ENCODE peak calls at places on chromosomes 7 and 10, in four cellular contexts. W is uterus; X is NT2/D1; J is CD8-positive, alpha-beta memory T cell. E is an unnamed sample.

GRCh38 chr7:103343758-103344452 is 662 bp downstream of the DNAJC2 start:
- DNase-seq in W (peak; percentile 15), X (no peak), J (peak; percentile 14), E (no peak)

GRCh38 chr10:80187465-80188409 is 17.6 kb downstream of the ANXA11 start:
- DNase-seq in W (no peak), X (no peak), J (peak; percentile 68), E (peak; percentile 62)

GRCh38 chr7:135248546-135248945 is 14.9 kb downstream of the STRA8 start:
- DNase-seq in W (no peak), X (no peak), J (no peak), E (no peak)

GRCh38 chr7:69577221-69577620 is 21.1 kb upstream of the AUTS2 start:
- DNase-seq in W (no peak), X (no peak), J (no peak), E (no peak)

GRCh38 chr10:61136151-61136550 is 192.2 kb upstream of the RHOBTB1 start:
- DNase-seq in W (no peak), X (no peak), J (no peak), E (no peak)

GRCh38 chr10:118595064-118595420 is 406 bp downstream of the PRLHR start:
- DNase-seq in W (no peak), X (no peak), J (no peak), E (no peak)

GRCh38 chr7:38393874-38394273 is 120.4 kb upstream of the TARP start:
- DNase-seq in W (no peak), X (no peak), J (no peak), E (no peak)

GRCh38 chr7:95209276-95209675 is 115.1 kb downstream of the PON1 start:
- DNase-seq in W (no peak), X (no peak), J (no peak), E (no peak)

GRCh38 chr7:97025983-97026704 is 1.5 kb upstream of the DLX5 start:
- DNase-seq in W (no peak), X (no peak), J (no peak), E (peak; percentile 48)

GRCh38 chr7:74464931-74465906 is 11.5 kb downstream of the GTF2IRD1 start:
- DNase-seq in W (no peak), X (no peak), J (no peak), E (peak; percentile 81)

GRCh38 chr10:121244791-121245190 is 353.5 kb downstream of the FGFR2 start:
- DNase-seq in W (no peak), X (no peak), J (no peak), E (no peak)

GRCh38 chr10:118332948-118333710 is 9.0 kb downstream of the FAM204A start:
- DNase-seq in W (no peak), X (no peak), J (no peak), E (no peak)

GRCh38 chr7:94980418-94981142 is 73.2 kb downstream of the PPP1R9A start:
- DNase-seq in W (no peak), X (no peak), J (no peak), E (no peak)

GRCh38 chr7:131196808-131197207 is 130.9 kb upstream of the MKLN1 start:
- DNase-seq in W (no peak), X (no peak), J (no peak), E (no peak)

GRCh38 chr10:63707254-63707910 is 186.2 kb downstream of the REEP3 start:
- DNase-seq in W (no peak), X (no peak), J (no peak), E (no peak)

GRCh38 chr7:37000514-37000913 is 276.2 kb upstream of the AOAH start:
- DNase-seq in W (no peak), X (no peak), J (no peak), E (no peak)

GRCh38 chr7:47601119-47601880 is 19.4 kb upstream of the TNS3 start:
- DNase-seq in W (no peak), X (no peak), J (no peak), E (no peak)

GRCh38 chr7:110307776-110308175 is 783.2 kb upstream of the LRRN3 start:
- DNase-seq in W (no peak), X (no peak), J (no peak), E (no peak)

GRCh38 chr7:140940866-140941265 is 16.1 kb upstream of the BRAF start:
- DNase-seq in W (no peak), X (no peak), J (no peak), E (no peak)

GRCh38 chr10:119650692-119651513 is at the start of gene BAG3:
- DNase-seq in W (peak; percentile 95), X (peak; percentile 51), J (peak; percentile 68), E (peak; percentile 94)

GRCh38 chr7:95502403-95502802 is 16.7 kb downstream of the ASB4 start:
- DNase-seq in W (no peak), X (no peak), J (no peak), E (no peak)

GRCh38 chr10:123136806-123137642 is 1.3 kb downstream of the HMX3 start:
- DNase-seq in W (no peak), X (no peak), J (no peak), E (no peak)

GRCh38 chr10:48878091-48878490 is 61.5 kb downstream of the LRRC18 start:
- DNase-seq in W (no peak), X (no peak), J (no peak), E (no peak)
- H3K36me3 ChIP-seq in W (no peaks in the 10 kb centered on the region), X (no peaks in the 10 kb centered on the region), J (no peaks in the 10 kb centered on the region), E (no peaks in the 10 kb centered on the region)

DNA sequence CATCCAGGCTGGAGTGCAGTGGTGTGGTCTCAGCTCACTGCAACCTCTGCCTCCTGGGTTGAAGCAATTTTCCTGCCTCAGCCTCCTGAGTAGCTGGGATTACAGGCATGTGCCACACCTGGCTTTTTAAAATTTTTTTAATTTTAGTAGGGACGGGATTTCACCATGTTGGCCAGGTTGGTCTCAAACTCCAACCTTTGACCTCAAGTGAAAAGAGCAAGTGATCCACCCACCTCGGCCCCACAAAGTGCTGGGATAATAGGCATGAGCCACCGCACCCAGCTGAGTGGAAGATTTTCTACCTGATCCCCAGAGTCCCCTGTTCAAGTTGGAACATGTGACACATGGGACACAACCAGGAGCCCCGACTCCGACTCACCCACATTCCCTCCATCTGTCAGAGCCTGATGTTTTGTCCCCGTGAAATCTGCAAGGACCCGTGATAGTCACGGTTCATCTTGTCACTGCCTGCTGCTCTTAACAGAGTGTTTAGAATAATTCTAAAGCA is 104.5 kb downstream of the SMURF1 start:
- DNase-seq in W (no peak), X (no peak), J (no peak), E (no peak)
- H3K36me3 ChIP-seq in W (no peaks in the 10 kb centered on the region), X (peaks cover 70% of the 10 kb centered on the region), J (peaks cover 62% of the 10 kb centered on the region), E (peaks cover 66% of the 10 kb centered on the region)

DNA sequence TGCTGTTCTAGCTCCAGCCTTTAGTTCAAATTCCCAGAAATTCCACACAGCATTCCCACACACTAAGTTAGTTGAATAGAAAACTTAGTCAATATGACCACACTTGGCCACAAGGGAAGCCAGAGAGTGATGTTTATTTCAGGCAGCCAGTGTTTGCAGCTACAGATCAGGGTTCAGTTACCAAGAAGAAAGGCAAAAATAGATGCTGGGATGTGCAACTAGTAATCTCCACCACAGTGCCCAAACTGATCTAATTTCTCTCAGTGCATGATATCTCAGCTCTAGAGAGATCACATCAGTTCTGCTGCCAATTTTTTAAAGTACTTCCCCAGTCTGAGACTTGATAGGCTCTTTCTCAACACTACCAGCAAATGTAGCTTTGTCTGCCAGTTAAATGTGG is 17.6 kb downstream of the SLF2 start:
- DNase-seq in W (no peak), X (no peak), J (no peak), E (no peak)
- H3K36me3 ChIP-seq in W (no peaks in the 10 kb centered on the region), X (peaks cover 55% of the 10 kb centered on the region), J (peaks cover 44% of the 10 kb centered on the region), E (peaks cover 97% of the 10 kb centered on the region)

GRCh38 chr7:139574618-139575337 is 51.3 kb downstream of the CLEC2L start:
- DNase-seq in W (no peak), X (no peak), J (no peak), E (peak; percentile 15)

GRCh38 chr7:139572704-139573395 is 49.4 kb downstream of the CLEC2L start:
- DNase-seq in W (peak; percentile 7), X (no peak), J (no peak), E (peak; percentile 24)

GRCh38 chr7:139573871-139574270 is 50.4 kb downstream of the CLEC2L start:
- DNase-seq in W (peak; percentile 3), X (no peak), J (no peak), E (peak; percentile 19)

GRCh38 chr7:139575338-139575680 is 51.8 kb downstream of the CLEC2L start:
- DNase-seq in W (no peak), X (no peak), J (no peak), E (peak; percentile 8)

DNA sequence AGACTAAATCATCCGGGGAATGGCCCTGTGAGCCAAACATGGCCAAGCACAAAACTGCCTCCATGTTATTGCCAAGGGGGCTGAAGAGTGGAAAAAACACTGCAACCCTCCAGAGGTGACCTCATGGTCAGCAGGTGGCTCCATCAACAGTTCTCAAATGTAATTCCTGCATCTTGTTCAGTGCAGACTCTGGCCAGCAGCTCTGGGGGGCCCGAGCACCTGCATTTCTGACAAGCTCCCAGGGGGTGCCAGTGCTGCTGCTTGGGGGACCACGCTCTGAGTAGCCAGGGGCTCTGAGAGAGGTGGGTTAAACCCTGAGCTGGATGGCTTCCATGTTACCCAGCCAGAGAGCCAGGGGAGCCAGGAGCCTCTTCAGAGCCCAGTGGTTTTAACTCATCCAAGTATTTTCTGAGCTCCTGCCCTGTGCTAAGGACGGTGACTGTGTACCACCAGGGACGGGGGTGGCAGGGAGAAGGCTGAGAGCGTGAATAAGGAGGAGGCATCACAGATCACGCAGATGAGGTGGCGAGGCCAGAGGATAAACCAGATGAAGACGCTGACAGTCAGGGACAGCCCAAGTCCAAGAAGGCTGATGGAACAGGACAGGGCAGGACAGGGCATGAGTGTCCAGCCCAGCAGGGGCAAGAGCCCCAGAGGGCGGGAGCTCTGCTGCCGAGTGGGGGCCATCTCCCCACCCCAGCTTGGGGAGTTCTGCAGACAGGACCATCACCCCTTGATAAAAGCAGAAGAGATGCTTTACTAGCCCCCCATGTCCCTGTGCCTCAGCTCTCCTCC is 52.9 kb downstream of the CLEC2L start:
- DNase-seq in W (peak; percentile 10), X (no peak), J (no peak), E (peak; percentile 14)
- H3K36me3 ChIP-seq in W (no peaks in the 10 kb centered on the region), X (no peaks in the 10 kb centered on the region), J (peaks cover 13% of the 10 kb centered on the region), E (peaks cover 98% of the 10 kb centered on the region)

DNA sequence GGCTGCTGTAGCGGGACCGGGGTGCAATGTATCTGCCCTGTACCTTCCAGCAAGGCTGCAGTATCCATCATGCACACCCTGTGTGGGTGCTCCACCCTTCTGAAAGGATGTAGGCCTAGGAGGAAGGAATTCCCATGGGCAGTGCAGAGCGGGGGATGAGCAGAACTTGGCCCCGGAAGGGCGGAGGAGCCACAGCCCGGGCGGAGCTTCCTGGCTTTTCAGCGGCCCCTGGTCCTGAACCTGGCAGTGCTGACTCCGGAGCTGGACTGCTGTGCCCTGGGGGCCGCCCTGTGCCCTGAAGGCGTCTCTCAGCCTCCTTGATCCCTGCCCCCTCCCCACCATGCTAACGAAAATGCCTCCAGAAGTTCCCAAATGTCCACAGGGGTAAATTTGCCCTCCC is 175.8 kb downstream of the TCERG1L start:
- DNase-seq in W (no peak), X (no peak), J (no peak), E (no peak)
- H3K36me3 ChIP-seq in W (no peaks in the 10 kb centered on the region), X (no peaks in the 10 kb centered on the region), J (no peaks in the 10 kb centered on the region), E (no peaks in the 10 kb centered on the region)

DNA sequence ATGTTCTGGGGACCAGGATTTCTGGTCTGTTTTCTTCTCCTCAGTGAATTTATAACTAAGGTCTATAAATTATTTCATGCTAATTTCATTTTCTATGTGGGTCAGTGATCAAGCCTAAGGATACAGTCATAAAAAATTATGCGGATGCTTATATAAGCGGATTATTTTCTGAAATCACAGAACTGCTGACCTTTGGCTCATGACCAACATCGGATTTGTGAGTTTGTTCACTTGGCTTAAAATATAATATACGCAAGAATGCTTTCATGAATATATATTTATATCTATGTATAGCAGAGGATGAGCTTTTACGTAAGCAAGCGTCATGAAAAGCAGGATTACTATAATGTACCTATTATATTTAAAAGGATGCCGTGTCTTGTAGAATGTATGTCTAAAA is 263.7 kb downstream of the GLI3 start:
- DNase-seq in W (no peak), X (no peak), J (no peak), E (no peak)
- H3K36me3 ChIP-seq in W (no peaks in the 10 kb centered on the region), X (peaks cover 62% of the 10 kb centered on the region), J (no peaks in the 10 kb centered on the region), E (peaks cover 14% of the 10 kb centered on the region)

GRCh38 chr10:11215468-11215867 is 197.8 kb downstream of the CELF2 start:
- DNase-seq in W (no peak), X (no peak), J (no peak), E (no peak)
- H3K36me3 ChIP-seq in W (no peaks in the 10 kb centered on the region), X (no peaks in the 10 kb centered on the region), J (peaks cover 25% of the 10 kb centered on the region), E (peaks cover 10% of the 10 kb centered on the region)